ENCODE peak calls at places on chromosomes 4 and X, in six cellular contexts. E is A673, O is kidney epithelial cell, D is mammary epithelial cell, K is psoas muscle, J is mesothelial cell of epicardium. F is an unnamed sample.

GRCh38 chrX:119423631-119424030 is 24.5 kb downstream of the SLC25A43 start:
- DNase-seq in J (no peak), O (no peak), E (no peak), K (no peak), D (no peak), F (no peak)

GRCh38 chr4:169410839-169411770 is 140.3 kb upstream of the SH3RF1 start:
- DNase-seq in J (no peak), D (peak), O (peak), E (peak), K (no peak), F (no peak)

GRCh38 chr4:73901031-73901430 is 31.8 kb downstream of the CXCL1 start:
- DNase-seq in D (peak), J (no peak), K (no peak), O (no peak), E (no peak), F (no peak)

GRCh38 chr4:179352221-179352620 is 1910.0 kb upstream of the AGA start:
- DNase-seq in E (no peak), K (no peak), J (no peak), D (no peak), O (no peak), F (no peak)

GRCh38 chr4:24722026-24722568 is 73.3 kb upstream of the SOD3 start:
- DNase-seq in K (no peak), E (no peak), D (no peak), J (no peak), O (no peak), F (no peak)

GRCh38 chr4:141480950-141481349 is 155.4 kb upstream of the IL15 start:
- DNase-seq in E (no peak), K (no peak), O (no peak), J (no peak), D (no peak), F (no peak)

GRCh38 chrX:123665197-123665596 is 67.7 kb downstream of the THOC2 start:
- DNase-seq in E (no peak), O (peak), K (no peak), D (peak), J (no peak), F (no peak)

GRCh38 chr4:8647626-8648025 is 55.1 kb downstream of the CPZ start:
- DNase-seq in K (no peak), E (no peak), O (no peak), D (no peak), J (peak), F (no peak)

GRCh38 chr4:1351854-1352633 is 5.0 kb downstream of the UVSSA start:
- DNase-seq in K (peak), O (no peak), D (peak), J (peak), E (peak), F (peak)

GRCh38 chr4:53014368-53014767 is 152.3 kb downstream of the RASL11B start:
- DNase-seq in J (no peak), K (no peak), O (no peak), D (peak), E (no peak), F (no peak)

GRCh38 chr4:106316773-106317409 is 541 bp downstream of the AIMP1 start:
- DNase-seq in E (no peak), O (no peak), J (no peak), K (no peak), D (peak), F (no peak)

GRCh38 chrX:72240976-72241375 is 2.1 kb upstream of the ERCC6L start:
- DNase-seq in D (no peak), O (no peak), J (no peak), K (no peak), E (peak), F (no peak)

GRCh38 chr4:138981930-138982390 is 33.6 kb upstream of the NOCT start:
- DNase-seq in E (no peak), D (peak), K (no peak), J (no peak), O (no peak), F (no peak)

GRCh38 chr4:8038702-8039251 is 99.1 kb upstream of the AFAP1 start:
- DNase-seq in J (no peak), D (no peak), K (no peak), O (no peak), E (no peak), F (no peak)

GRCh38 chr4:87219648-87220093 is 747 bp downstream of the KLHL8 start:
- DNase-seq in J (peak), E (no peak), K (peak), O (no peak), D (no peak), F (no peak)
- TF ChIP-seq CTCF in J (no peak), E (peak), K (peak), O (peak), D (peak), F (no peak)

DNA sequence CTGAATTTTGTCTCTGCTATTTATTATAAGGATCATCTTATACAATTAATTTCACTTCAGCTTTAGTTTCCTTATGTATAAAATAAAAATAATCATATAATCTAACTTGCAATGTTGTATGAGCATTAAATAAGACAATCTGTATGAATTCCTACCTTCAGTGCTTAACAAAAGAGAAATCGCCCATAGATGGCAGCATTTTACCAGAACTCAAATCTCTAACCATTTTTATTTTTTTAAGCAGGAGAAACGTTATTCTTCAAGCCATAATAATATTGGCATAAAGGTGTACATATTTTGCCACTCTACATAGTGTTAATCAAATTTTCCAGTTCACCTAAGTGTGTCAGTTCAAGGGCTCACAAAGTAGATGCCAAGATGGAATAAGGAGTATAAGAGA is 78.8 kb downstream of the TMEM47 start:
- DNase-seq in O (peak), J (no peak), E (peak), K (no peak), D (peak), F (no peak)
- TF ChIP-seq CTCF in O (peak), J (peak), E (peak), K (peak), D (peak), F (peak)

GRCh38 chrX:129318375-129318774 is 204.9 kb downstream of the SMARCA1 start:
- DNase-seq in D (peak), J (no peak), E (peak), K (no peak), O (no peak), F (no peak)
- TF ChIP-seq CTCF in D (peak), J (no peak), E (peak), K (peak), O (peak), F (no peak)

DNA sequence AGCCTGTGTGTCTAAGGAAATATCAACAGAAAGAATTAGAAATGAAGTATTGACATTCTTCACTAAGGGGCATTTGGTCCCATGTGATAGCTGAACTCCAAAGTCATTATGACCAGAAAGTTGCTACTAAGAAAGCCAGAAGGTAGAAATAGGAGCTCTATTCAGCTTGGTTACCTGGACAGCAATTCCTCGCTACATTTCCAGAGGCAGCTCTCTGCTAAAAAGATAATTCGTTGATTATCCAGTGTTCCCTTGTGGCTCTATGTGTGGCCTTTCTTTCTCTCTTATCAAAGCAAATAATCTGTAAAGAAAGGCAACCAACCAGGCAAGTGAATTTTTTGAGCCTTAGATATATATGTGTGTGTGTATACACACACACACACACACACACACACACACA is 341.3 kb downstream of the ADGRL3 start:
- DNase-seq in O (no peak), K (no peak), J (no peak), D (no peak), E (no peak), F (no peak)
- TF ChIP-seq CTCF in O (no peak), K (no peak), J (no peak), D (peak), E (no peak), F (no peak)

DNA sequence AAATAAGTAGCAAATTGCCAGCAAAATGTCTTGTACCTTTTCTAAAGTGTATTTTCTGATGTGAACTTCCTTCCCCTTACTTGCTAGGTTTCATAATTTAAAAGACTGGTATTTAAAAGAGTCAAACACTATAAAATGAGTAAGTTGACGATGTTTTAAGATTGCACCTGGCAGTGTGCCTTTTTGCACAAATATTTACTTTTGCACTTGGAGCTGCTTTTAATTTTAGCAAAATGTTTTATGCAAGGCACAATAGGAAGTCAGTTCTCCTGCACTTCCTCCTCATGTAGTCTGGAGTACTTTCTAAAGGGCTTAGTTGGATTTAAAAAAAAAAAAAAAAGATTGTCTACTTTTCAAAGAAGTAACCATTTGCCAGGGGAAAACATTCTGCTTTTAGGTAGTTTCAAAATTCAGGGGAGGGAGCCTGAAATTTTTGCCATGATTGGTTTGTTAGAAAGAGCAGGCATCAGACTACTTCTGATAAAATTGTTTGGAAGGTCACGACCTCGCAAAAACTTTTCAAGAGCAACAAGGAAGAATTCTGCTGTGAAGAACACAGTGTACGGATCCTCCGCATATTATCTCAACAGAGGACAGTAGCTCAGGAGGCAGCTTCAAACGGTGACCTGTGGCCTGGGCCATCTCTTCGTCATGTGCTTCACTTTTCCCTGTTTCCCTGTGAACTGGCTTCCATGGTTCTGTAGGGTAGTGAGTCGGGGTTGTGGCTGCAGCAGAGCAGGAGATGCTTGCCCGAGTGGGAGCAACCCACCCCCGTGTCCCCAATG is 66.1 kb downstream of the CDS1 start:
- DNase-seq in E (no peak), O (no peak), D (no peak), J (no peak), K (no peak), F (no peak)
- TF ChIP-seq CTCF in E (no peak), O (no peak), D (no peak), J (no peak), K (no peak), F (no peak)

DNA sequence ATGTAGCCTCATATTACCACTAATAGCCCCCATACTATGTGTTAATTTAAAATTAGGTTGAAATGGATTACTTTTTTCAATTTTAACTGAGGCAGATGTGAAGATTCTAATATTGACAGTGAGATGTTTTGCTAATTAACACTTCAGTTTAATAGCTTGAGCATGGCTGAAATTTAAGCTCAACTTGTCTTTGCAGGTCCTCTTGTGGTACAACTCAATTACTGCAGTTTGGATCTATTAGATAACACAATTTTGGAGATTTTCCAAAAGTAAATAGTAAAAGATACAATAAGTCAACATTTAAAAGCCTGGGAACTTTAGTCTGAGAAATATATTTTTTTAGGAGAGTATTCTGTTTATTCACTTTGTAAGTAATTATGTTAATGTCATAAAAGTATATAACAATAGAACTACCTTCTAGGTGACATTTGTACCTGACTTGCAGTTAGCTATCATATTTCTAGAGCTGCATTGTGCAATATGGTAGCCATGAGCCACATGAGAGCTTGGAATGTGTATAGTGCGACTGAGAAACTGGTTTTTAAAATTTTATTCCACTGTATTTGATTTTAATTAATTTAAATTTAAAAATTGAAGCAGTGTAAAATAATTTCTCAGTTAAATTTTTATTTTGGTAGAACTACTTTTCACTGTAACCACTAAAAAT is 73.1 kb upstream of the FMR1 start:
- DNase-seq in O (no peak), J (no peak), D (no peak), K (no peak), E (peak), F (no peak)
- TF ChIP-seq CTCF in O (peak), J (peak), D (peak), K (no peak), E (peak), F (peak)